ENCODE peak calls at places on chromosomes 2 and 18, in six cellular contexts. T is mesendoderm, S is stomach, R is endodermal cell, L is A549, W is esophagus squamous epithelium. Z is an unnamed sample.

GRCh38 chr2:236507393-236508085 is 62.1 kb upstream of the ACKR3 start:
- DNase-seq in T (peak; percentile 63), S (peak; percentile 58), R (peak; percentile 88), L (no peak), W (no peak), Z (peak; percentile 6)

GRCh38 chr2:171963198-171963597 is 36.6 kb upstream of the METAP1D start:
- DNase-seq in T (no peak), S (no peak), R (no peak), L (no peak), W (no peak), Z (peak; percentile 79)

GRCh38 chr2:50749226-50749625 is 282.7 kb downstream of the NRXN1 start:
- DNase-seq in T (no peak), S (no peak), R (no peak), L (no peak), W (no peak), Z (no peak)

GRCh38 chr2:45910473-45911060 is 259.1 kb downstream of the PRKCE start:
- DNase-seq in T (peak; percentile 76), S (no peak), R (peak; percentile 59), L (no peak), W (no peak), Z (no peak)

GRCh38 chr2:202609381-202610145 is 25.2 kb upstream of the FAM117B start:
- DNase-seq in T (peak; percentile 16), S (no peak), R (no peak), L (no peak), W (no peak), Z (peak; percentile 59)

GRCh38 chr2:74457129-74457548 is 1.1 kb upstream of the WBP1 start:
- DNase-seq in T (no peak), S (no peak), R (no peak), L (no peak), W (no peak), Z (no peak)

GRCh38 chr2:144132357-144132756 is 387.6 kb downstream of the ZEB2 start:
- DNase-seq in T (no peak), S (no peak), R (no peak), L (no peak), W (no peak), Z (no peak)

GRCh38 chr2:240151477-240152031 is 11.1 kb upstream of the OTOS start:
- DNase-seq in T (no peak), S (no peak), R (no peak), L (no peak), W (no peak), Z (no peak)

GRCh38 chr2:55119711-55120487 is 69.6 kb upstream of the RTN4 start:
- DNase-seq in T (peak; percentile 57), S (no peak), R (peak; percentile 63), L (no peak), W (no peak), Z (no peak)

GRCh38 chr2:62831729-62832128 is 126.2 kb downstream of the EHBP1 start:
- DNase-seq in T (no peak), S (no peak), R (no peak), L (no peak), W (no peak), Z (no peak)

GRCh38 chr2:191618046-191618788 is 59.7 kb upstream of the NABP1 start:
- DNase-seq in T (no peak), S (no peak), R (no peak), L (no peak), W (no peak), Z (no peak)

GRCh38 chr2:199596549-199596948 is 138.8 kb upstream of the SATB2 start:
- DNase-seq in T (peak; percentile 60), S (no peak), R (no peak), L (peak; percentile 6), W (no peak), Z (peak; percentile 9)

GRCh38 chr2:96353606-96354095 is 18.1 kb downstream of the NCAPH start:
- DNase-seq in T (no peak), S (no peak), R (no peak), L (no peak), W (no peak), Z (no peak)

GRCh38 chr2:241558532-241559488 is at the start of gene BOK:
- DNase-seq in T (peak; percentile 89), S (peak; percentile 73), R (peak; percentile 92), L (peak; percentile 76), W (no peak), Z (no peak)

GRCh38 chr2:223037433-223037800 is 14.6 kb upstream of the KCNE4 start:
- DNase-seq in T (no peak), S (no peak), R (no peak), L (no peak), W (no peak), Z (no peak)

GRCh38 chr2:190678444-190679162 is 29.7 kb downstream of the NAB1 start:
- DNase-seq in T (peak; percentile 84), S (no peak), R (peak; percentile 53), L (no peak), W (no peak), Z (no peak)

GRCh38 chr2:186349508-186349907 is 136.6 kb upstream of the ZC3H15 start:
- DNase-seq in T (no peak), S (no peak), R (no peak), L (peak; percentile 0), W (no peak), Z (no peak)

GRCh38 chr2:192381082-192381481 is 186.3 kb upstream of the TMEFF2 start:
- DNase-seq in T (no peak), S (no peak), R (no peak), L (no peak), W (no peak), Z (no peak)

GRCh38 chr2:168814939-168815907 is 12.8 kb downstream of the NOSTRIN start:
- DNase-seq in T (peak; percentile 25), S (no peak), R (no peak), L (no peak), W (no peak), Z (no peak)

GRCh38 chr18:70377317-70377799 is 88.5 kb downstream of the SOCS6 start:
- DNase-seq in T (no peak), S (no peak), R (no peak), L (peak; percentile 44), W (no peak), Z (no peak)

GRCh38 chr2:28568533-28568932 is 72.7 kb downstream of the PLB1 start:
- DNase-seq in T (no peak), S (no peak), R (no peak), L (no peak), W (no peak), Z (no peak)

GRCh38 chr2:160650196-160651108 is 156.8 kb upstream of the RBMS1 start:
- DNase-seq in T (no peak), S (no peak), R (no peak), L (no peak), W (no peak), Z (no peak)

GRCh38 chr2:164840930-164841718 is 499 bp downstream of the COBLL1 start:
- DNase-seq in T (peak; percentile 92), S (peak; percentile 86), R (peak; percentile 93), L (peak; percentile 60), W (no peak), Z (no peak)

GRCh38 chr2:211611621-211612020 is 927.0 kb downstream of the ERBB4 start:
- DNase-seq in T (no peak), S (no peak), R (no peak), L (no peak), W (no peak), Z (no peak)

GRCh38 chr18:24220318-24220688 is 81.4 kb downstream of the CABYR start:
- DNase-seq in T (peak; percentile 8), S (no peak), R (no peak), L (no peak), W (no peak), Z (no peak)

GRCh38 chr2:166382448-166382847 is 6.7 kb upstream of the SCN9A start:
- DNase-seq in T (no peak), S (no peak), R (no peak), L (no peak), W (no peak), Z (no peak)

GRCh38 chr18:10122116-10122515 is 208.3 kb downstream of the VAPA start:
- DNase-seq in T (no peak), S (no peak), R (no peak), L (no peak), W (no peak), Z (no peak)

GRCh38 chr2:30706534-30707303 is 100.5 kb downstream of the CAPN13 start:
- DNase-seq in T (peak; percentile 69), S (peak; percentile 65), R (peak; percentile 83), L (peak; percentile 59), W (no peak), Z (peak; percentile 71)
- H3K27ac ChIP-seq in T (no peak overlapping the region), S (no peak overlapping the region), R (no peak overlapping the region), L (peak overlapping the region; percentile 26), W (no peak overlapping the region), Z (no peak overlapping the region)

GRCh38 chr2:224083631-224084030 is 44.5 kb upstream of the SERPINE2 start:
- DNase-seq in T (no peak), S (no peak), R (no peak), L (no peak), W (no peak), Z (no peak)

GRCh38 chr2:224084266-224084892 is 45.3 kb upstream of the SERPINE2 start:
- DNase-seq in T (peak; percentile 23), S (no peak), R (no peak), L (no peak), W (no peak), Z (no peak)

GRCh38 chr2:224085811-224086210 is 46.7 kb upstream of the SERPINE2 start:
- DNase-seq in T (no peak), S (no peak), R (no peak), L (no peak), W (no peak), Z (no peak)

GRCh38 chr2:224085246-224085645 is 46.2 kb upstream of the SERPINE2 start:
- DNase-seq in T (no peak), S (no peak), R (no peak), L (peak; percentile 51), W (no peak), Z (no peak)

DNA sequence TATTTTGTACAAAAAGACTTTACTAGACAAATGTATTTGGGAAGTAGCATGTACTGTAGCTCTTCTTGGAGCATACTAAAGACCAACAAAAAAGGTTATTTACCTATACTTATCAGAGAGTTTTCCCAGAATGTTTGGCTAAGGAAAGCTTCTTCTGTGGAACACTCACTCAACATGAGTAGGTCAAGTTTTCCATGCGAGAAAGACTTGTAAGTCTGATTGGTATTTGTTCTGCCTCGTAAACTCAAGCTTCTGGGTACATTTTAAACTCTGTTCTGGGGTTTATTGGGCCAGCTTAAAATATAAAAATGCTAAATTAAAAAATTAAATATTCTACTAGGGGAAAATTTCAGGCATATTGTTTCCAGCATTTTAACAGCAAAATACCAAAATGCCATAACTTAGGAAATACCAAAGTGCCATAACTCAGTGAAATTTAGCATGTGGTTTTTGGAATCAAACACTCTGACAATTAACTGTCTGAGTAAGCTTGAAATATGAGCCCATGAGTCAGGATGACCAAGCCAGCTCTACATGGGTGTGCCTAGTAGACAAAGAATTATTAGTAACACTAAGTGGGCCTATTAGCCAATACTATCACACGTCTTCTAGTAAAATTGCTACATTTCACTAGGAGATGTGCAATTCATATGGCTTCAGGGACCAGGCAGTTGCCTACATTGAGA is 47.3 kb upstream of the SERPINE2 start:
- DNase-seq in T (no peak), S (no peak), R (no peak), L (peak; percentile 57), W (no peak), Z (no peak)
- H3K27ac ChIP-seq in T (no peak overlapping the region), S (peak overlapping the region; percentile 12), R (no peak overlapping the region), L (peak overlapping the region; percentile 65), W (no peak overlapping the region), Z (no peak overlapping the region)

GRCh38 chr2:80969900-80970299 is 665.3 kb upstream of the LRRTM1 start:
- DNase-seq in T (no peak), S (no peak), R (no peak), L (no peak), W (no peak), Z (no peak)

GRCh38 chr2:80968450-80968849 is 663.9 kb upstream of the LRRTM1 start:
- DNase-seq in T (peak; percentile 23), S (no peak), R (peak; percentile 45), L (no peak), W (no peak), Z (no peak)
- H3K27ac ChIP-seq in T (no peak overlapping the region), S (no peak overlapping the region), R (no peak overlapping the region), L (no peak overlapping the region), W (no peak overlapping the region), Z (no peak overlapping the region)

GRCh38 chr2:70399046-70399445 is 97.2 kb upstream of the FAM136A start:
- DNase-seq in T (no peak), S (no peak), R (no peak), L (no peak), W (no peak), Z (no peak)
- H3K27ac ChIP-seq in T (no peak overlapping the region), S (no peak overlapping the region), R (no peak overlapping the region), L (no peak overlapping the region), W (no peak overlapping the region), Z (no peak overlapping the region)